ENCODE peak calls at places on chromosomes 4 and X, in nine cellular contexts. D is BE2C, S is kidney, W is cardiac muscle cell, V is transverse colon, Y is upper lobe of right lung, T is kidney epithelial cell, P is cardiac fibroblast, K is choroid plexus epithelial cell. E is an unnamed sample.

GRCh38 chr4:163554870-163555465 is 60.5 kb downstream of the TMA16 start:
- DNase-seq in S (no peak), P (peak; percentile 53), W (peak; percentile 31), V (no peak), T (no peak), Y (no peak), D (no peak), K (peak; percentile 56), E (peak; percentile 51)

GRCh38 chr4:76896731-76897521 is 1.0 kb downstream of the SOWAHB start:
- DNase-seq in K (peak; percentile 23), V (peak; percentile 58), D (peak; percentile 35), Y (peak; percentile 81), S (peak; percentile 72), W (peak; percentile 59), P (peak; percentile 9), T (no peak), E (no peak)

GRCh38 chr4:153816542-153816941 is 27.7 kb upstream of the SFRP2 start:
- DNase-seq in S (no peak), V (no peak), T (no peak), Y (no peak), P (no peak), D (no peak), K (no peak), W (no peak), E (no peak)

GRCh38 chr4:142443469-142443868 is 402.6 kb downstream of the INPP4B start:
- DNase-seq in Y (no peak), D (no peak), W (no peak), S (no peak), V (no peak), T (no peak), K (no peak), P (no peak), E (no peak)

GRCh38 chr4:80201326-80202151 is 4.2 kb downstream of the PRDM8 start:
- DNase-seq in D (peak; percentile 43), P (peak; percentile 35), W (peak; percentile 49), T (no peak), S (peak; percentile 59), K (peak; percentile 49), Y (no peak), V (peak; percentile 45), E (peak; percentile 49)

GRCh38 chrX:125203737-125204578 is 115.7 kb upstream of the TEX13C start:
- DNase-seq in T (peak; percentile 23), K (peak; percentile 1), P (peak; percentile 1), V (no peak), D (no peak), W (peak; percentile 56), S (peak; percentile 72), Y (peak; percentile 56), E (no peak)

GRCh38 chr4:11614426-11614825 is 185.7 kb upstream of the HS3ST1 start:
- DNase-seq in V (no peak), D (no peak), Y (no peak), S (no peak), K (peak; percentile 36), T (peak; percentile 77), P (peak; percentile 16), W (no peak), E (no peak)

GRCh38 chr4:128461300-128462103 is 173.9 kb upstream of the PGRMC2 start:
- DNase-seq in D (peak; percentile 29), K (peak; percentile 94), S (no peak), Y (no peak), P (peak; percentile 89), V (no peak), W (no peak), T (peak; percentile 72), E (peak; percentile 87)

GRCh38 chr4:183074288-183074990 is 24.6 kb upstream of the WWC2 start:
- DNase-seq in K (peak; percentile 34), Y (no peak), D (no peak), V (no peak), P (peak; percentile 34), T (no peak), S (no peak), W (peak; percentile 7), E (peak; percentile 34)

GRCh38 chr4:74682567-74683359 is 111.6 kb downstream of the BTC start:
- DNase-seq in Y (no peak), T (peak; percentile 97), K (peak; percentile 91), P (peak; percentile 94), D (peak; percentile 6), W (peak; percentile 22), V (no peak), S (no peak), E (peak; percentile 94)

GRCh38 chr4:25654971-25655963 is at the start of gene SLC34A2:
- DNase-seq in P (no peak), W (peak; percentile 52), T (no peak), S (peak; percentile 91), V (peak; percentile 15), Y (peak; percentile 93), D (no peak), K (no peak), E (no peak)

GRCh38 chr4:148435654-148436406 is 6.4 kb downstream of the NR3C2 start:
- DNase-seq in S (no peak), K (no peak), V (no peak), W (no peak), Y (no peak), D (no peak), T (no peak), P (no peak), E (no peak)

GRCh38 chr4:95095352-95095974 is 337.7 kb downstream of the BMPR1B start:
- DNase-seq in D (peak; percentile 41), T (no peak), P (peak; percentile 74), V (no peak), W (peak; percentile 47), K (peak; percentile 74), Y (no peak), S (no peak), E (peak; percentile 72)

GRCh38 chrX:50747471-50747900 is 66.5 kb downstream of the SHROOM4 start:
- DNase-seq in V (no peak), T (no peak), Y (no peak), P (peak; percentile 38), K (peak; percentile 36), D (peak; percentile 21), S (no peak), W (peak; percentile 21), E (peak; percentile 10)

GRCh38 chrX:149825424-149825823 is 43.7 kb downstream of the MAGEA9 start:
- DNase-seq in W (peak; percentile 52), T (no peak), D (peak; percentile 54), Y (no peak), S (no peak), K (peak; percentile 24), P (peak; percentile 10), V (peak; percentile 14), E (peak; percentile 9)

GRCh38 chrX:120282697-120283096 is 28.6 kb downstream of the TMEM255A start:
- DNase-seq in Y (no peak), S (no peak), D (no peak), W (no peak), V (no peak), P (no peak), T (no peak), K (no peak), E (no peak)

GRCh38 chr4:41874873-41875272 is 60.4 kb upstream of the TMEM33 start:
- DNase-seq in S (no peak), W (no peak), Y (no peak), V (no peak), P (no peak), T (no peak), D (no peak), K (no peak), E (no peak)

GRCh38 chrX:110759785-110760184 is 35.8 kb downstream of the CHRDL1 start:
- DNase-seq in K (no peak), S (no peak), Y (no peak), P (no peak), D (no peak), W (no peak), V (no peak), T (peak; percentile 19), E (peak; percentile 12)

GRCh38 chr4:15198070-15198727 is 195.9 kb downstream of the CPEB2 start:
- DNase-seq in W (peak; percentile 64), P (peak; percentile 45), K (peak; percentile 88), D (no peak), Y (no peak), S (no peak), T (no peak), V (no peak), E (peak; percentile 8)

DNA sequence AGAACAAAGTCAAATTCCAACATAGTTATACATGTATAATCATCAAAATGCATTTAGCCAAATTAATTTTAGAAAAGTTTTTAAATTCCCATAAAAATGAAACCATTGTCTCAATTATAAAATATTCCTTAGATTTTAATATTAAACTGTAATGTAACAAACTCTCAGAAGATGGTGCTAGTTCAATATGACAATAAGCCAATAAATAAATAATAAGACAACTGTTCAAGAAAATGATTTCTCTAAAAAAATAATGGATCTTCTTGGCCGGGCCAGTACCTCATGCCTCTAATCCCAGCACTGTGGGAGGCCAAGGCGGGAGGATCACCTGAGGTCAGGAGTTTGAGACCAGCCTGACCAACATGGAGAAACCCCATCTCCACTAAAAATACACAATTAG is 80.3 kb downstream of the RAB28 start:
- DNase-seq in W (no peak), K (no peak), D (no peak), S (peak; percentile 28), Y (no peak), V (no peak), T (no peak), P (no peak), E (peak; percentile 19)
- H3K4me3 ChIP-seq in W (no peak overlapping the region), K (no peak overlapping the region), D (no peak overlapping the region), S (no peak overlapping the region), Y (no peak overlapping the region), V (no peak overlapping the region), T (no peak overlapping the region), P (no peak overlapping the region), E (no peak overlapping the region)

DNA sequence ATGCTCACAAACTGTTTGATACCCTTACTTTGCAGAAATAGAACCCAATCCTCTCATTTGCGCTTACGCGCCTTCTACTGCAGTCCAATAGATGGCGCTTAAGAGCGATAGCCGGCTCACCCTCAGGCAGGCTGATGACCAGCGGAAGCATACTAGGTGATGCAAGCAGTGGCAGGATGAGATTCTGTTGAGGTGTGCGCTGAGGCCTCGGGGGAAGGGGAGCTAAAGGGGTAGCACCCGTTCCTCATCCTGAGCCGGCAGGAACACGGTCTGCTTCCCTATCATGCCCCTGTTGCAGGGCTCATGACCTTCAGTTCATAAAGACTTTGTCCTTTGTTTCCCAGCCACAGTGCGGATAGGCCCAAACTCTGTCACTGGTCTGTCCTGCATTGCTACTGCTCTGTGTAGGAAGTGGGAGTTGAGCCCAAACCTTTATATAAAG is 628.9 kb downstream of the TLL1 start:
- DNase-seq in W (peak; percentile 62), V (no peak), T (no peak), K (peak; percentile 63), S (no peak), Y (no peak), P (peak; percentile 66), D (peak; percentile 58), E (peak; percentile 22)
- TF ChIP-seq CTCF in W (peak; percentile 68), V (no peak), T (peak; percentile 69), K (peak; percentile 73), S (no peak), Y (peak; percentile 42), P (peak; percentile 82), D (peak; percentile 88), E (peak; percentile 55)

GRCh38 chrX:136198010-136198409 is 50.7 kb downstream of the FHL1 start:
- DNase-seq in K (no peak), P (no peak), D (no peak), W (no peak), Y (no peak), V (no peak), S (no peak), T (no peak), E (no peak)
- H3K4me3 ChIP-seq in K (no peak overlapping the region), P (no peak overlapping the region), D (no peak overlapping the region), W (no peak overlapping the region), Y (no peak overlapping the region), V (no peak overlapping the region), S (no peak overlapping the region), T (no peak overlapping the region), E (no peak overlapping the region)

GRCh38 chrX:130516123-130516522 is 114.3 kb downstream of the RBMX2 start:
- DNase-seq in Y (no peak), K (no peak), V (no peak), W (no peak), S (no peak), P (no peak), T (no peak), D (no peak), E (no peak)
- TF ChIP-seq CTCF in Y (no peak), K (no peak), V (no peak), W (no peak), S (no peak), P (no peak), T (no peak), D (no peak), E (no peak)

E was measured in fibroblast of the aortic adventitia.